ENCODE peak calls at places on chromosomes 3 and 15, in ten cellular contexts. M is effector memory CD8-positive, alpha-beta T cell; O is WTC11; L is SK-N-SH treated with all-trans-retinoic acid at 6 μM for 48 hours; T is heart right ventricle; J is left lobe of liver; N is activated T-helper 17 cell treated with anti-CD3 and anti-CD28 coated beads, Interleukin-2, amount 50 U/mL, for 72 hours; Z is lower lobe of right lung; Q is left ventricle myocardium superior; F is upper lobe of left lung. K is an unnamed sample.

GRCh38 chr15:39427705-39428104 is 153.2 kb upstream of the THBS1 start:
- ATAC-seq in M (peak; percentile 20), O (no peak), L (peak; percentile 41), T (peak; percentile 92), J (peak; percentile 45), N (no peak), Z (peak; percentile 78), Q (peak; percentile 93), F (peak; percentile 51), K (no peak)

GRCh38 chr3:194120789-194121770 is 14.9 kb upstream of the HES1 start:
- ATAC-seq in M (no peak), O (no peak), L (no peak), T (no peak), J (no peak), N (no peak), Z (no peak), Q (no peak), F (no peak), K (no peak)

GRCh38 chr3:145518639-145519038 is 642.3 kb downstream of the PLOD2 start:
- ATAC-seq in M (no peak), O (peak; percentile 62), L (no peak), T (no peak), J (peak; percentile 99), N (no peak), Z (no peak), Q (no peak), F (no peak), K (no peak)

GRCh38 chr3:42562047-42562907 is 19.5 kb downstream of the SEC22C start:
- ATAC-seq in M (no peak), O (no peak), L (no peak), T (no peak), J (peak; percentile 47), N (peak; percentile 56), Z (no peak), Q (no peak), F (no peak), K (no peak)

GRCh38 chr3:157444789-157445188 is 8.1 kb downstream of the PTX3 start:
- ATAC-seq in M (no peak), O (no peak), L (peak; percentile 21), T (no peak), J (no peak), N (no peak), Z (no peak), Q (no peak), F (no peak), K (no peak)

GRCh38 chr3:139032326-139033002 is 11.7 kb upstream of the PRR23B start:
- ATAC-seq in M (no peak), O (no peak), L (no peak), T (no peak), J (no peak), N (no peak), Z (no peak), Q (no peak), F (no peak), K (no peak)

GRCh38 chr15:40918799-40919392 is 10.2 kb upstream of the DLL4 start:
- ATAC-seq in M (no peak), O (no peak), L (no peak), T (peak; percentile 59), J (no peak), N (no peak), Z (peak; percentile 27), Q (peak; percentile 54), F (peak; percentile 9), K (peak; percentile 42)

GRCh38 chr15:66715181-66715624 is 13.2 kb downstream of the SMAD6 start:
- ATAC-seq in M (no peak), O (peak; percentile 63), L (no peak), T (no peak), J (peak; percentile 84), N (no peak), Z (no peak), Q (no peak), F (no peak), K (no peak)

GRCh38 chr3:188123170-188123920 is 30.6 kb upstream of the LPP start:
- ATAC-seq in M (no peak), O (no peak), L (no peak), T (no peak), J (no peak), N (peak; percentile 93), Z (peak; percentile 57), Q (no peak), F (peak; percentile 28), K (no peak)

GRCh38 chr3:12730511-12731234 is 28.4 kb downstream of the TMEM40 start:
- ATAC-seq in M (no peak), O (no peak), L (no peak), T (no peak), J (no peak), N (no peak), Z (no peak), Q (no peak), F (no peak), K (no peak)

GRCh38 chr3:156102267-156102912 is 18.0 kb upstream of the KCNAB1 start:
- ATAC-seq in M (no peak), O (no peak), L (no peak), T (no peak), J (peak; percentile 90), N (no peak), Z (no peak), Q (no peak), F (no peak), K (no peak)

GRCh38 chr3:53788038-53788437 is 58.2 kb downstream of the CHDH start:
- ATAC-seq in M (no peak), O (peak; percentile 47), L (no peak), T (no peak), J (no peak), N (no peak), Z (no peak), Q (no peak), F (no peak), K (no peak)

GRCh38 chr15:94293411-94294402 is 62.3 kb downstream of the MCTP2 start:
- ATAC-seq in M (no peak), O (no peak), L (no peak), T (no peak), J (no peak), N (no peak), Z (no peak), Q (no peak), F (no peak), K (no peak)

GRCh38 chr3:121975702-121976302 is 46.2 kb downstream of the ILDR1 start:
- ATAC-seq in M (no peak), O (no peak), L (no peak), T (no peak), J (no peak), N (no peak), Z (no peak), Q (no peak), F (no peak), K (no peak)

GRCh38 chr3:159669024-159669476 is 319.6 kb upstream of the IL12A start:
- ATAC-seq in M (no peak), O (no peak), L (no peak), T (no peak), J (peak; percentile 74), N (no peak), Z (peak; percentile 81), Q (no peak), F (no peak), K (no peak)

GRCh38 chr15:64844576-64845140 is 2.9 kb downstream of the PLEKHO2 start:
- ATAC-seq in M (peak; percentile 35), O (no peak), L (no peak), T (no peak), J (no peak), N (peak; percentile 18), Z (no peak), Q (no peak), F (no peak), K (no peak)

GRCh38 chr3:156579427-156579851 is 24.5 kb upstream of the SSR3 start:
- ATAC-seq in M (no peak), O (no peak), L (no peak), T (peak; percentile 39), J (peak; percentile 52), N (no peak), Z (peak; percentile 63), Q (peak; percentile 57), F (peak; percentile 78), K (no peak)

GRCh38 chr15:99059010-99059981 is 45.6 kb upstream of the SYNM start:
- ATAC-seq in M (peak; percentile 75), O (peak; percentile 89), L (peak; percentile 96), T (peak; percentile 96), J (peak; percentile 97), N (peak; percentile 81), Z (peak; percentile 94), Q (peak; percentile 89), F (peak; percentile 96), K (peak; percentile 97)

GRCh38 chr15:34483644-34484043 is 46.0 kb upstream of the GOLGA8A start:
- ATAC-seq in M (no peak), O (no peak), L (no peak), T (no peak), J (no peak), N (peak; percentile 93), Z (no peak), Q (no peak), F (no peak), K (no peak)

GRCh38 chr15:45572627-45573026 is 14.6 kb upstream of the BLOC1S6 start:
- ATAC-seq in M (no peak), O (no peak), L (no peak), T (no peak), J (no peak), N (no peak), Z (no peak), Q (no peak), F (peak; percentile 21), K (no peak)

GRCh38 chr15:74563442-74563841 is 22.4 kb downstream of the ARID3B start:
- ATAC-seq in M (no peak), O (no peak), L (no peak), T (no peak), J (no peak), N (no peak), Z (no peak), Q (no peak), F (no peak), K (no peak)

GRCh38 chr3:158747417-158747816 is 15.2 kb upstream of the RARRES1 start:
- ATAC-seq in M (no peak), O (no peak), L (peak; percentile 28), T (no peak), J (no peak), N (no peak), Z (no peak), Q (no peak), F (no peak), K (no peak)

GRCh38 chr3:138202945-138203701 is 16.0 kb downstream of the ARMC8 start:
- ATAC-seq in M (no peak), O (peak; percentile 69), L (no peak), T (no peak), J (no peak), N (peak; percentile 76), Z (no peak), Q (no peak), F (no peak), K (no peak)

GRCh38 chr15:98874773-98875172 is 132.8 kb downstream of the PGPEP1L start:
- ATAC-seq in M (no peak), O (no peak), L (no peak), T (no peak), J (no peak), N (no peak), Z (no peak), Q (no peak), F (no peak), K (peak; percentile 48)

GRCh38 chr3:170622369-170623159 is 36.7 kb upstream of the SLC7A14 start:
- ATAC-seq in M (no peak), O (no peak), L (peak; percentile 97), T (peak; percentile 85), J (no peak), N (no peak), Z (peak; percentile 65), Q (peak; percentile 99), F (peak; percentile 76), K (peak; percentile 67)

GRCh38 chr3:114758828-114759709 is 388.0 kb downstream of the ZBTB20 start:
- ATAC-seq in M (no peak), O (no peak), L (peak; percentile 78), T (peak; percentile 84), J (peak; percentile 77), N (no peak), Z (peak; percentile 70), Q (peak; percentile 67), F (peak; percentile 74), K (peak; percentile 57)

GRCh38 chr3:109387241-109387640 is 49.9 kb upstream of the DPPA4 start:
- ATAC-seq in M (no peak), O (no peak), L (no peak), T (no peak), J (no peak), N (no peak), Z (no peak), Q (no peak), F (no peak), K (no peak)

GRCh38 chr3:25861566-25861965 is 71.7 kb downstream of the OXSM start:
- ATAC-seq in M (no peak), O (no peak), L (no peak), T (no peak), J (no peak), N (no peak), Z (no peak), Q (no peak), F (no peak), K (no peak)